ENCODE peak calls at places on chromosomes 1 and 21, in four cellular contexts. B is endothelial cell of umbilical vein, V is ascending aorta, M is heart left ventricle. X is an unnamed sample. For H3K4me1 and H3K36me3, the result is how much of the 10 kb centered on the place peaks cover.

GRCh38 chr1:156903328-156904091 is 10.0 kb downstream of the PEAR1 start:
- DNase-seq in M (no peak), B (no peak), V (no peak), X (no peak)

GRCh38 chr1:205351984-205352713 is 4.6 kb downstream of the KLHDC8A start:
- DNase-seq in B (no peak), M (no peak), V (no peak), X (no peak)

GRCh38 chr1:19179597-19180271 is 30.3 kb downstream of the UBR4 start:
- DNase-seq in B (peak), V (no peak), M (no peak), X (peak)

GRCh38 chr21:40129809-40130208 is 262.6 kb downstream of the PCP4 start:
- DNase-seq in V (no peak), B (no peak), M (no peak), X (no peak)

GRCh38 chr1:163824006-163824405 is 502.3 kb downstream of the NUF2 start:
- DNase-seq in V (no peak), B (peak), M (peak), X (peak)

GRCh38 chr1:185355947-185356346 is 38.9 kb upstream of the IVNS1ABP start:
- DNase-seq in B (no peak), V (no peak), M (no peak), X (no peak)

GRCh38 chr1:119829636-119830035 is 18.4 kb upstream of the REG4 start:
- DNase-seq in M (no peak), V (no peak), B (no peak), X (no peak)

GRCh38 chr1:176829261-176829976 is 335.1 kb downstream of the ASTN1 start:
- DNase-seq in V (no peak), M (no peak), B (no peak), X (peak)

GRCh38 chr1:3403388-3404179 is 50.9 kb upstream of the ARHGEF16 start:
- DNase-seq in V (no peak), M (no peak), B (no peak), X (no peak)

GRCh38 chr1:15981679-15982078 is 5.8 kb upstream of the ZBTB17 start:
- DNase-seq in V (no peak), M (no peak), B (no peak), X (no peak)
- H3K4me1 ChIP-seq in V (under half), M (under half), B (under half), X (under half)

GRCh38 chr1:31027693-31028526 is 37.6 kb downstream of the PUM1 start:
- DNase-seq in V (no peak), M (no peak), B (peak), X (no peak)
- H3K36me3 ChIP-seq in V (under half), M (under half), B (under half), X (under half)

GRCh38 chr21:44019568-44019958 is 7.5 kb downstream of the TRAPPC10 start:
- DNase-seq in V (no peak), B (no peak), M (no peak), X (no peak)
- H3K4me1 ChIP-seq in V (under half), B (under half), M (under half), X (under half)

GRCh38 chr1:155017946-155018316 is 15.3 kb downstream of the ZBTB7B start:
- DNase-seq in B (no peak), V (no peak), M (no peak), X (no peak)

GRCh38 chr1:155017021-155017945 is 14.7 kb downstream of the ZBTB7B start:
- DNase-seq in V (peak), B (peak), M (peak), X (peak)

GRCh38 chr1:155019377-155020245 is 14.0 kb downstream of the DCST2 start:
- DNase-seq in B (no peak), M (no peak), V (no peak), X (no peak)

GRCh38 chr1:155016231-155016831 is 13.7 kb downstream of the ZBTB7B start:
- DNase-seq in B (no peak), M (no peak), V (no peak), X (no peak)

DNA sequence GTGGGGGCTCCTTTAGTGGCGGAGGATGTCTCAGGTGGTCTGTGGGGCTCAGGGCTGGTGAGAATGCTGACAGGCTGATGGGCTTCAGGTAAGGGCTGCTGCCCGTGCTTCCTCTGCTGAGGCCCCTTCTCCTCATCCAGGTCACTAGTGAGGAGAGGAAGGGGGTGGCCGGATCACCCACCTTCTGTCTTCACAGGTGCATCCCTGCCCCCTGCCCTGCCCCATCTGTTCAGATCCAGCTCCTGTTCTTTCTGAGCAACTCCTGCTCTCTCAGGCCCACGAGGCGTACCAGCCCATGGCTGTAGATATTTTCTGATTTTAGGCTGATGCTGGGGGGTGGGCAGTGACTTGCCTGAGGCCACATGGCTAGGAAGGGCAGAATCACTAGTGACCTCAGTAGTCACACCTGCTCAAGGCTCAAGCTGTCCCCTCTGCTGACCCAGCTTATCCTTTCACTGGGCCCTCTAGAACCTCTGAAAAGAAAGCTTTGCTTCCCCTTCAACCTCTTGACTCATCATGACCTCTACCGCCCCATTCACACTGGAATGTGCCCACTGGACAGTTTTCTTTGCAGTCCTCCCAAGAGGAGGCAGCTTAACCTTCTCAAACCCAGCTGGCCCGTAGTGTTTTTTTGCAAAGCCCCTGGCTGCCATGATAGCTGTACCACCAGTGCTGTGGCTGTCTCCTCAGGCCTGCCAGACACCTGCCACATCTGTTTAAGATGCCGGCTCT is 14.8 kb downstream of the DCST2 start:
- DNase-seq in B (no peak), V (no peak), M (no peak), X (no peak)
- H3K36me3 ChIP-seq in B (under half), V (under half), M (under half), X (under half)

DNA sequence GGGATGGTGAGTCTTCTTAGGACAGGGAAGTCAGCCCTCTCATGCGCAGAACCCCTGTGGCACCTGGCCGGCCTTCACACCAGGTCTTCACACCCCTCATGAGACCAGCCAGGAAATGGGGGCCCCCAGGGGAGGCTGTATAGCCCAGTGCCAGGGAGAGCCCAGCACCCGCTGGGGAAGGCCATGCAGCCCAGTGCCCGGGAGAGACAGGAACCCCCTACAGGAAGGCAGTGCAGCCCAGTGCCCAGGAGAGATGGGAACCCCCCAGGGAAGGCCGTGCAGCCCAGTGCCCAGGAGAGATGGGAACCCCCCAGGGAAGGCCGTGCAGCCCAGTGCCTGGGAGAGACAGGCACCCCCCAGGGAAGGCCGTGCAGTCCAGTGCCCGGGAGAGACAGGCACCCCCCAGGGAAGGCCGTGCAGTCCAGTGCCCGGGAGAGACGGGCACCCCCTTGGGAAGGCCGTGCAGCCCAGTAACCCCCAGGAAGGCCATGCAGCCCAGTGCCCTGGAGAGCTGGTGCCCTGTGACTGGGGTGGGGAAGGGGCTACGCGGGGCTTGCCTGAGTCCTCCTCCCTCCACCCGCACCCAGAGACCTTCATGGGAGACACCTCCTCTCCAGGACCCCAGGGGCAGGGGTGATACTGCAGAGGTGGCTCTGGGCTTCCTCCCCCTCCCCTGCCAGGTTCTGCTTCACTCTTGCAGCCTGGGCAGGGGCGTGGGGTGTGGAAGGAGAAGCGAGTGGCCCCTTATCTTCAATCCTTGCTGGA is 110.5 kb upstream of the COL6A1 start:
- DNase-seq in V (no peak), B (no peak), M (no peak), X (no peak)
- H3K4me1 ChIP-seq in V (under half), B (under half), M (under half), X (under half)

DNA sequence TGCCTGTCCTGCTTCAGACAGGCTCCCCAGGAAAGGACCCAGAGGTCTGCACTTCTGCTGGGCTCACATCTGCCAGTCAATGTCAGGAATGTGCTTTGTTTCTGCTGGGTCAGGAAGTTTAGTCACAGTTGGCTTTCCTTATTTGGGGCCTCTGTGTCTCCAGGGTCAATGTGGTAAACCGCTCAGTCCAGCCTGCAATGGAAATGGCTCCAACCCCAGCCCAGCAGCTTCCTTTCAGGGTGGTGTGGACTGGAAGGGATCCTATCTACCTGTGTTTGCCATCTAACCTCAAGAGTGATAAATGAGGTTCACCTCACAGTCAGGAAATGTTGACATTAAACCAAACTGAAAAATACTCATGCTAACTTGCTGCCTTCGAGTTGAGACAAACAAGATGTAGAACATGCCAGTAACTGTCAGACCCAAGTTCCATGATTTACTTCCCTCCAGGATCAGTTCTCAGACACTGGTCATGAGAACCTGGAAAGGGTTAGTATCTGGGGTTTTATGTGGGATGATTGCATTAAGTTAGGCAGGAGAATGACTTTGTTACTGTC is 20.3 kb downstream of the ENO1 start:
- DNase-seq in M (peak), V (no peak), B (peak), X (peak)
- H3K36me3 ChIP-seq in M (under half), V (half or more), B (under half), X (half or more)